ENCODE peak calls at places on chromosomes 16 and 17, in eight cellular contexts. D is left ventricle myocardium superior; H is stimulated activated naive CD4-positive, alpha-beta T cell treated with Interleukin-2 at 50 U/mL for 16 hours; Z is fibroblast of gingiva; O is activated CD4-positive, CD25-positive, alpha-beta regulatory T cell; L is A549; U is C1 segment of cervical spinal cord; R is tibial artery. A is an unnamed sample.

GRCh38 chr17:40422990-40423611 is 5.4 kb upstream of the TOP2A start:
- DNase-seq in H (no peak), Z (no peak), R (no peak), O (no peak), U (no peak), L (peak), D (no peak), A (no peak)

GRCh38 chr17:58513391-58513912 is 986 bp downstream of the MTMR4 start:
- DNase-seq in Z (no peak), H (no peak), U (no peak), L (no peak), R (no peak), D (no peak), O (no peak), A (no peak)

GRCh38 chr17:59756236-59756818 is 48.9 kb downstream of the VMP1 start:
- DNase-seq in D (no peak), H (no peak), Z (peak), U (no peak), R (no peak), L (peak), O (no peak), A (no peak)

GRCh38 chr17:11900103-11900502 is 97.2 kb downstream of the ZNF18 start:
- DNase-seq in U (no peak), H (no peak), O (no peak), Z (no peak), R (peak), L (no peak), D (peak), A (no peak)

GRCh38 chr17:3474212-3474611 is 1.6 kb upstream of the ASPA start:
- DNase-seq in D (no peak), R (no peak), H (no peak), U (no peak), L (peak), O (no peak), Z (peak), A (no peak)

GRCh38 chr17:73091770-73092517 is 544 bp downstream of the SLC39A11 start:
- DNase-seq in U (no peak), D (peak), L (peak), H (no peak), R (peak), O (no peak), Z (no peak), A (no peak)

GRCh38 chr17:16987830-16988601 is 16.1 kb upstream of the TNFRSF13B start:
- DNase-seq in O (peak), H (peak), U (peak), R (peak), L (peak), D (peak), Z (peak), A (no peak)

GRCh38 chr16:9706217-9706616 is 476.0 kb downstream of the GRIN2A start:
- DNase-seq in O (no peak), U (no peak), Z (no peak), L (no peak), D (no peak), H (no peak), R (no peak), A (no peak)

GRCh38 chr16:1188781-1189189 is 35.9 kb downstream of the CACNA1H start:
- DNase-seq in O (no peak), L (no peak), H (peak), D (peak), U (no peak), Z (no peak), R (no peak), A (no peak)

GRCh38 chr17:30291571-30292489 is at the start of gene BLMH:
- DNase-seq in O (peak), H (peak), D (peak), U (peak), R (peak), L (peak), Z (peak), A (no peak)

GRCh38 chr17:37743612-37743874 is 1.3 kb downstream of the HNF1B start:
- DNase-seq in U (no peak), Z (no peak), D (no peak), R (no peak), O (no peak), L (peak), H (no peak), A (no peak)